ENCODE peak calls at places on chromosomes 4 and X, in eight cellular contexts. One of them, this sample, is unnamed.

GRCh38 chr4:58360354-58361133 is 1250.4 kb upstream of the IGFBP7 start:
- DNase-seq in bronchial epithelial cell: no peak
- DNase-seq in T-helper 2 cell: no peak
- DNase-seq in mucosa of gallbladder: no peak
- DNase-seq in HS-5: no peak
- DNase-seq in left ventricle myocardium inferior: no peak
- DNase-seq in activated effector memory CD4-positive, alpha-beta T cell treated with anti-CD3 and anti-CD28 coated beads, Interleukin-2, amount 50 U/mL, for 16 hours: no peak
- DNase-seq in stimulated activated CD4-positive, alpha-beta T cell treated with anti-CD3 and anti-CD28 coated beads, Interleukin-12 subunit alpha, Interleukin-12 subunit beta, amount 100 ng/mL, for 4 hours: no peak
- DNase-seq in this sample: no peak

GRCh38 chr4:3232871-3233271 is 16.1 kb upstream of the MSANTD1 start:
- DNase-seq in bronchial epithelial cell: no peak
- DNase-seq in T-helper 2 cell: no peak
- DNase-seq in mucosa of gallbladder: no peak
- DNase-seq in HS-5: no peak
- DNase-seq in left ventricle myocardium inferior: no peak
- DNase-seq in activated effector memory CD4-positive, alpha-beta T cell treated with anti-CD3 and anti-CD28 coated beads, Interleukin-2, amount 50 U/mL, for 16 hours: no peak
- DNase-seq in stimulated activated CD4-positive, alpha-beta T cell treated with anti-CD3 and anti-CD28 coated beads, Interleukin-12 subunit alpha, Interleukin-12 subunit beta, amount 100 ng/mL, for 4 hours: no peak
- DNase-seq in this sample: no peak

GRCh38 chrX:151789179-151789800 is 54.7 kb downstream of the CNGA2 start:
- DNase-seq in bronchial epithelial cell: peak
- DNase-seq in T-helper 2 cell: no peak
- DNase-seq in mucosa of gallbladder: peak
- DNase-seq in HS-5: peak
- DNase-seq in left ventricle myocardium inferior: peak
- DNase-seq in activated effector memory CD4-positive, alpha-beta T cell treated with anti-CD3 and anti-CD28 coated beads, Interleukin-2, amount 50 U/mL, for 16 hours: no peak
- DNase-seq in stimulated activated CD4-positive, alpha-beta T cell treated with anti-CD3 and anti-CD28 coated beads, Interleukin-12 subunit alpha, Interleukin-12 subunit beta, amount 100 ng/mL, for 4 hours: no peak
- DNase-seq in this sample: no peak

GRCh38 chr4:11602606-11603355 is 174.1 kb upstream of the HS3ST1 start:
- DNase-seq in bronchial epithelial cell: peak
- DNase-seq in T-helper 2 cell: no peak
- DNase-seq in mucosa of gallbladder: no peak
- DNase-seq in HS-5: no peak
- DNase-seq in left ventricle myocardium inferior: no peak
- DNase-seq in activated effector memory CD4-positive, alpha-beta T cell treated with anti-CD3 and anti-CD28 coated beads, Interleukin-2, amount 50 U/mL, for 16 hours: no peak
- DNase-seq in stimulated activated CD4-positive, alpha-beta T cell treated with anti-CD3 and anti-CD28 coated beads, Interleukin-12 subunit alpha, Interleukin-12 subunit beta, amount 100 ng/mL, for 4 hours: no peak
- DNase-seq in this sample: no peak

GRCh38 chrX:35800479-35800878 is 2.3 kb downstream of the MAGEB16 start:
- DNase-seq in bronchial epithelial cell: no peak
- DNase-seq in T-helper 2 cell: no peak
- DNase-seq in mucosa of gallbladder: no peak
- DNase-seq in HS-5: no peak
- DNase-seq in left ventricle myocardium inferior: no peak
- DNase-seq in activated effector memory CD4-positive, alpha-beta T cell treated with anti-CD3 and anti-CD28 coated beads, Interleukin-2, amount 50 U/mL, for 16 hours: no peak
- DNase-seq in stimulated activated CD4-positive, alpha-beta T cell treated with anti-CD3 and anti-CD28 coated beads, Interleukin-12 subunit alpha, Interleukin-12 subunit beta, amount 100 ng/mL, for 4 hours: no peak
- DNase-seq in this sample: no peak

GRCh38 chr4:185991750-185992149 is 77.2 kb upstream of the TLR3 start:
- DNase-seq in bronchial epithelial cell: no peak
- DNase-seq in T-helper 2 cell: no peak
- DNase-seq in mucosa of gallbladder: no peak
- DNase-seq in HS-5: no peak
- DNase-seq in left ventricle myocardium inferior: no peak
- DNase-seq in activated effector memory CD4-positive, alpha-beta T cell treated with anti-CD3 and anti-CD28 coated beads, Interleukin-2, amount 50 U/mL, for 16 hours: no peak
- DNase-seq in stimulated activated CD4-positive, alpha-beta T cell treated with anti-CD3 and anti-CD28 coated beads, Interleukin-12 subunit alpha, Interleukin-12 subunit beta, amount 100 ng/mL, for 4 hours: no peak
- DNase-seq in this sample: no peak

GRCh38 chr4:183517781-183518180 is 12.9 kb downstream of the ING2 start:
- DNase-seq in bronchial epithelial cell: no peak
- DNase-seq in T-helper 2 cell: no peak
- DNase-seq in mucosa of gallbladder: no peak
- DNase-seq in HS-5: no peak
- DNase-seq in left ventricle myocardium inferior: no peak
- DNase-seq in activated effector memory CD4-positive, alpha-beta T cell treated with anti-CD3 and anti-CD28 coated beads, Interleukin-2, amount 50 U/mL, for 16 hours: no peak
- DNase-seq in stimulated activated CD4-positive, alpha-beta T cell treated with anti-CD3 and anti-CD28 coated beads, Interleukin-12 subunit alpha, Interleukin-12 subunit beta, amount 100 ng/mL, for 4 hours: no peak
- DNase-seq in this sample: peak

GRCh38 chr4:86910369-86910768 is 18.1 kb upstream of the C4orf36 start:
- DNase-seq in bronchial epithelial cell: no peak
- DNase-seq in T-helper 2 cell: no peak
- DNase-seq in mucosa of gallbladder: no peak
- DNase-seq in HS-5: no peak
- DNase-seq in left ventricle myocardium inferior: no peak
- DNase-seq in activated effector memory CD4-positive, alpha-beta T cell treated with anti-CD3 and anti-CD28 coated beads, Interleukin-2, amount 50 U/mL, for 16 hours: no peak
- DNase-seq in stimulated activated CD4-positive, alpha-beta T cell treated with anti-CD3 and anti-CD28 coated beads, Interleukin-12 subunit alpha, Interleukin-12 subunit beta, amount 100 ng/mL, for 4 hours: no peak
- DNase-seq in this sample: peak

GRCh38 chrX:138858438-138858837 is 146.9 kb upstream of the FGF13 start:
- DNase-seq in bronchial epithelial cell: peak
- DNase-seq in T-helper 2 cell: no peak
- DNase-seq in mucosa of gallbladder: no peak
- DNase-seq in HS-5: peak
- DNase-seq in left ventricle myocardium inferior: no peak
- DNase-seq in activated effector memory CD4-positive, alpha-beta T cell treated with anti-CD3 and anti-CD28 coated beads, Interleukin-2, amount 50 U/mL, for 16 hours: no peak
- DNase-seq in stimulated activated CD4-positive, alpha-beta T cell treated with anti-CD3 and anti-CD28 coated beads, Interleukin-12 subunit alpha, Interleukin-12 subunit beta, amount 100 ng/mL, for 4 hours: no peak
- DNase-seq in this sample: peak

GRCh38 chrX:67104982-67105757 is 438.7 kb upstream of the AR start:
- DNase-seq in bronchial epithelial cell: no peak
- DNase-seq in T-helper 2 cell: no peak
- DNase-seq in mucosa of gallbladder: no peak
- DNase-seq in HS-5: no peak
- DNase-seq in left ventricle myocardium inferior: peak
- DNase-seq in activated effector memory CD4-positive, alpha-beta T cell treated with anti-CD3 and anti-CD28 coated beads, Interleukin-2, amount 50 U/mL, for 16 hours: no peak
- DNase-seq in stimulated activated CD4-positive, alpha-beta T cell treated with anti-CD3 and anti-CD28 coated beads, Interleukin-12 subunit alpha, Interleukin-12 subunit beta, amount 100 ng/mL, for 4 hours: no peak
- DNase-seq in this sample: no peak

GRCh38 chrX:154546354-154547244 is at the start of gene G6PD:
- DNase-seq in bronchial epithelial cell: no peak
- DNase-seq in T-helper 2 cell: peak
- DNase-seq in mucosa of gallbladder: peak
- DNase-seq in HS-5: no peak
- DNase-seq in left ventricle myocardium inferior: peak
- DNase-seq in activated effector memory CD4-positive, alpha-beta T cell treated with anti-CD3 and anti-CD28 coated beads, Interleukin-2, amount 50 U/mL, for 16 hours: peak
- DNase-seq in stimulated activated CD4-positive, alpha-beta T cell treated with anti-CD3 and anti-CD28 coated beads, Interleukin-12 subunit alpha, Interleukin-12 subunit beta, amount 100 ng/mL, for 4 hours: peak
- DNase-seq in this sample: peak

GRCh38 chr4:81375745-81376144 is 96.0 kb downstream of the RASGEF1B start:
- DNase-seq in bronchial epithelial cell: no peak
- DNase-seq in T-helper 2 cell: no peak
- DNase-seq in mucosa of gallbladder: no peak
- DNase-seq in HS-5: no peak
- DNase-seq in left ventricle myocardium inferior: no peak
- DNase-seq in activated effector memory CD4-positive, alpha-beta T cell treated with anti-CD3 and anti-CD28 coated beads, Interleukin-2, amount 50 U/mL, for 16 hours: no peak
- DNase-seq in stimulated activated CD4-positive, alpha-beta T cell treated with anti-CD3 and anti-CD28 coated beads, Interleukin-12 subunit alpha, Interleukin-12 subunit beta, amount 100 ng/mL, for 4 hours: no peak
- DNase-seq in this sample: no peak

GRCh38 chrX:139738581-139738980 is 30.6 kb upstream of the MCF2 start:
- DNase-seq in bronchial epithelial cell: peak
- DNase-seq in T-helper 2 cell: no peak
- DNase-seq in mucosa of gallbladder: no peak
- DNase-seq in HS-5: no peak
- DNase-seq in left ventricle myocardium inferior: no peak
- DNase-seq in activated effector memory CD4-positive, alpha-beta T cell treated with anti-CD3 and anti-CD28 coated beads, Interleukin-2, amount 50 U/mL, for 16 hours: no peak
- DNase-seq in stimulated activated CD4-positive, alpha-beta T cell treated with anti-CD3 and anti-CD28 coated beads, Interleukin-12 subunit alpha, Interleukin-12 subunit beta, amount 100 ng/mL, for 4 hours: no peak
- DNase-seq in this sample: peak

GRCh38 chrX:138928737-138929459 is 217.4 kb upstream of the FGF13 start:
- DNase-seq in bronchial epithelial cell: no peak
- DNase-seq in T-helper 2 cell: no peak
- DNase-seq in mucosa of gallbladder: no peak
- DNase-seq in HS-5: no peak
- DNase-seq in left ventricle myocardium inferior: no peak
- DNase-seq in activated effector memory CD4-positive, alpha-beta T cell treated with anti-CD3 and anti-CD28 coated beads, Interleukin-2, amount 50 U/mL, for 16 hours: no peak
- DNase-seq in stimulated activated CD4-positive, alpha-beta T cell treated with anti-CD3 and anti-CD28 coated beads, Interleukin-12 subunit alpha, Interleukin-12 subunit beta, amount 100 ng/mL, for 4 hours: no peak
- DNase-seq in this sample: no peak

GRCh38 chr4:165834116-165834515 is 38.9 kb upstream of the TLL1 start:
- DNase-seq in bronchial epithelial cell: no peak
- DNase-seq in T-helper 2 cell: no peak
- DNase-seq in mucosa of gallbladder: no peak
- DNase-seq in HS-5: no peak
- DNase-seq in left ventricle myocardium inferior: no peak
- DNase-seq in activated effector memory CD4-positive, alpha-beta T cell treated with anti-CD3 and anti-CD28 coated beads, Interleukin-2, amount 50 U/mL, for 16 hours: no peak
- DNase-seq in stimulated activated CD4-positive, alpha-beta T cell treated with anti-CD3 and anti-CD28 coated beads, Interleukin-12 subunit alpha, Interleukin-12 subunit beta, amount 100 ng/mL, for 4 hours: no peak
- DNase-seq in this sample: no peak

GRCh38 chr4:146165840-146166239 is 9.7 kb upstream of the LSM6 start:
- DNase-seq in bronchial epithelial cell: peak
- DNase-seq in T-helper 2 cell: no peak
- DNase-seq in mucosa of gallbladder: no peak
- DNase-seq in HS-5: peak
- DNase-seq in left ventricle myocardium inferior: no peak
- DNase-seq in activated effector memory CD4-positive, alpha-beta T cell treated with anti-CD3 and anti-CD28 coated beads, Interleukin-2, amount 50 U/mL, for 16 hours: no peak
- DNase-seq in stimulated activated CD4-positive, alpha-beta T cell treated with anti-CD3 and anti-CD28 coated beads, Interleukin-12 subunit alpha, Interleukin-12 subunit beta, amount 100 ng/mL, for 4 hours: no peak
- DNase-seq in this sample: no peak

GRCh38 chr4:2938906-2939305 is 24.3 kb downstream of the NOP14 start:
- DNase-seq in bronchial epithelial cell: no peak
- DNase-seq in T-helper 2 cell: no peak
- DNase-seq in mucosa of gallbladder: no peak
- DNase-seq in HS-5: no peak
- DNase-seq in left ventricle myocardium inferior: peak
- DNase-seq in activated effector memory CD4-positive, alpha-beta T cell treated with anti-CD3 and anti-CD28 coated beads, Interleukin-2, amount 50 U/mL, for 16 hours: peak
- DNase-seq in stimulated activated CD4-positive, alpha-beta T cell treated with anti-CD3 and anti-CD28 coated beads, Interleukin-12 subunit alpha, Interleukin-12 subunit beta, amount 100 ng/mL, for 4 hours: no peak
- DNase-seq in this sample: no peak

GRCh38 chrX:13051529-13052172 is 7.2 kb upstream of the FAM9C start:
- DNase-seq in bronchial epithelial cell: no peak
- DNase-seq in T-helper 2 cell: peak
- DNase-seq in mucosa of gallbladder: no peak
- DNase-seq in HS-5: no peak
- DNase-seq in left ventricle myocardium inferior: no peak
- DNase-seq in activated effector memory CD4-positive, alpha-beta T cell treated with anti-CD3 and anti-CD28 coated beads, Interleukin-2, amount 50 U/mL, for 16 hours: peak
- DNase-seq in stimulated activated CD4-positive, alpha-beta T cell treated with anti-CD3 and anti-CD28 coated beads, Interleukin-12 subunit alpha, Interleukin-12 subunit beta, amount 100 ng/mL, for 4 hours: no peak
- DNase-seq in this sample: peak

GRCh38 chr4:107546637-107547036 is 173.4 kb downstream of the PAPSS1 start:
- DNase-seq in bronchial epithelial cell: peak
- DNase-seq in T-helper 2 cell: no peak
- DNase-seq in mucosa of gallbladder: no peak
- DNase-seq in HS-5: no peak
- DNase-seq in left ventricle myocardium inferior: no peak
- DNase-seq in activated effector memory CD4-positive, alpha-beta T cell treated with anti-CD3 and anti-CD28 coated beads, Interleukin-2, amount 50 U/mL, for 16 hours: no peak
- DNase-seq in stimulated activated CD4-positive, alpha-beta T cell treated with anti-CD3 and anti-CD28 coated beads, Interleukin-12 subunit alpha, Interleukin-12 subunit beta, amount 100 ng/mL, for 4 hours: no peak
- DNase-seq in this sample: no peak

GRCh38 chrX:71532078-71532752 is 689 bp upstream of the OGT start:
- DNase-seq in bronchial epithelial cell: peak
- DNase-seq in T-helper 2 cell: peak
- DNase-seq in mucosa of gallbladder: peak
- DNase-seq in HS-5: no peak
- DNase-seq in left ventricle myocardium inferior: no peak
- DNase-seq in activated effector memory CD4-positive, alpha-beta T cell treated with anti-CD3 and anti-CD28 coated beads, Interleukin-2, amount 50 U/mL, for 16 hours: peak
- DNase-seq in stimulated activated CD4-positive, alpha-beta T cell treated with anti-CD3 and anti-CD28 coated beads, Interleukin-12 subunit alpha, Interleukin-12 subunit beta, amount 100 ng/mL, for 4 hours: peak
- DNase-seq in this sample: peak

GRCh38 chr4:1113311-1114009 is at the start of gene RNF212:
- DNase-seq in bronchial epithelial cell: no peak
- DNase-seq in T-helper 2 cell: peak
- DNase-seq in mucosa of gallbladder: no peak
- DNase-seq in HS-5: peak
- DNase-seq in left ventricle myocardium inferior: no peak
- DNase-seq in activated effector memory CD4-positive, alpha-beta T cell treated with anti-CD3 and anti-CD28 coated beads, Interleukin-2, amount 50 U/mL, for 16 hours: peak
- DNase-seq in stimulated activated CD4-positive, alpha-beta T cell treated with anti-CD3 and anti-CD28 coated beads, Interleukin-12 subunit alpha, Interleukin-12 subunit beta, amount 100 ng/mL, for 4 hours: peak
- DNase-seq in this sample: peak

GRCh38 chrX:3006500-3006899 is at the start of gene ARSH:
- DNase-seq in bronchial epithelial cell: no peak
- DNase-seq in T-helper 2 cell: no peak
- DNase-seq in mucosa of gallbladder: no peak
- DNase-seq in HS-5: no peak
- DNase-seq in left ventricle myocardium inferior: no peak
- DNase-seq in activated effector memory CD4-positive, alpha-beta T cell treated with anti-CD3 and anti-CD28 coated beads, Interleukin-2, amount 50 U/mL, for 16 hours: no peak
- DNase-seq in stimulated activated CD4-positive, alpha-beta T cell treated with anti-CD3 and anti-CD28 coated beads, Interleukin-12 subunit alpha, Interleukin-12 subunit beta, amount 100 ng/mL, for 4 hours: no peak
- DNase-seq in this sample: no peak

GRCh38 chrX:74179071-74179470 is 124.9 kb upstream of the ZCCHC13 start:
- DNase-seq in bronchial epithelial cell: peak
- DNase-seq in T-helper 2 cell: no peak
- DNase-seq in mucosa of gallbladder: no peak
- DNase-seq in HS-5: no peak
- DNase-seq in left ventricle myocardium inferior: no peak
- DNase-seq in activated effector memory CD4-positive, alpha-beta T cell treated with anti-CD3 and anti-CD28 coated beads, Interleukin-2, amount 50 U/mL, for 16 hours: no peak
- DNase-seq in stimulated activated CD4-positive, alpha-beta T cell treated with anti-CD3 and anti-CD28 coated beads, Interleukin-12 subunit alpha, Interleukin-12 subunit beta, amount 100 ng/mL, for 4 hours: no peak
- DNase-seq in this sample: no peak

This sample was measured in DMS53.